ENCODE peak calls at places on chromosome 13, in four cellular contexts. T, C, J and Z are unnamed samples.

GRCh38 chr13:72643339-72643989 is 84.0 kb downstream of the MZT1 start:
- DNase-seq in T (peak), C (no peak), J (peak), Z (peak)

GRCh38 chr13:34900288-34900739 is 41.8 kb upstream of the NBEA start:
- DNase-seq in T (no peak), C (no peak), J (peak), Z (no peak)

GRCh38 chr13:113493315-113493951 is 2.9 kb upstream of the DCUN1D2 start:
- DNase-seq in T (peak), C (no peak), J (peak), Z (peak)

GRCh38 chr13:59837101-59837500 is 326.6 kb downstream of the DIAPH3 start:
- DNase-seq in T (no peak), C (no peak), J (no peak), Z (no peak)

GRCh38 chr13:51843529-51843928 is 1.4 kb downstream of the TMEM272 start:
- DNase-seq in T (no peak), C (no peak), J (peak), Z (no peak)

GRCh38 chr13:105991622-105992254 is 543.7 kb downstream of the EFNB2 start:
- DNase-seq in T (peak), C (no peak), J (peak), Z (peak)

GRCh38 chr13:57491318-57491717 is 140.2 kb upstream of the PCDH17 start:
- DNase-seq in T (no peak), C (no peak), J (no peak), Z (no peak)

GRCh38 chr13:38228322-38228721 is 121.3 kb upstream of the UFM1 start:
- DNase-seq in T (no peak), C (no peak), J (peak), Z (no peak)

GRCh38 chr13:94705081-94705751 is 7.1 kb downstream of the SOX21 start:
- DNase-seq in T (no peak), C (no peak), J (no peak), Z (no peak)

GRCh38 chr13:48896312-48896711 is 79.4 kb upstream of the FNDC3A start:
- DNase-seq in T (peak), C (no peak), J (no peak), Z (peak)

GRCh38 chr13:22926176-22927007 is 254.4 kb upstream of the SGCG start:
- DNase-seq in T (no peak), C (no peak), J (peak), Z (peak)

GRCh38 chr13:29583073-29583785 is 12.3 kb downstream of the SLC7A1 start:
- DNase-seq in T (peak), C (no peak), J (peak), Z (peak)

GRCh38 chr13:93060144-93060543 is 166.5 kb upstream of the GPC6 start:
- DNase-seq in T (no peak), C (no peak), J (no peak), Z (no peak)

GRCh38 chr13:107993239-107993948 is 221.9 kb downstream of the LIG4 start:
- DNase-seq in T (no peak), C (no peak), J (no peak), Z (no peak)

GRCh38 chr13:66509176-66509575 is 721.0 kb downstream of the PCDH9 start:
- DNase-seq in T (peak), C (no peak), J (peak), Z (peak)

GRCh38 chr13:96089749-96090239 is at the start of gene HS6ST3:
- DNase-seq in T (no peak), C (peak), J (peak), Z (peak)

GRCh38 chr13:62510906-62511655 is 1095.4 kb upstream of the PCDH20 start:
- DNase-seq in T (no peak), C (no peak), J (peak), Z (peak)
- H3K4me3 ChIP-seq in T (no peak), C (no peak), J (no peak), Z (no peak)

GRCh38 chr13:100175078-100175802 is 86.3 kb downstream of the PCCA start:
- DNase-seq in T (no peak), C (no peak), J (no peak), Z (no peak)
- H3K23ac ChIP-seq in T (no peak), C (no peak), J (no peak), Z (no peak)

GRCh38 chr13:98740131-98740530 is 12.3 kb downstream of the SLC15A1 start:
- DNase-seq in T (no peak), C (no peak), J (no peak), Z (no peak)

GRCh38 chr13:98738213-98738612 is 14.3 kb downstream of the SLC15A1 start:
- DNase-seq in T (no peak), C (no peak), J (peak), Z (no peak)

GRCh38 chr13:98742961-98743360 is 9.5 kb downstream of the SLC15A1 start:
- DNase-seq in T (no peak), C (no peak), J (no peak), Z (no peak)

GRCh38 chr13:98741741-98742435 is 10.6 kb downstream of the SLC15A1 start:
- DNase-seq in T (no peak), C (no peak), J (no peak), Z (peak)

GRCh38 chr13:98739023-98739422 is 13.4 kb downstream of the SLC15A1 start:
- DNase-seq in T (no peak), C (no peak), J (no peak), Z (no peak)
- H2AK5ac ChIP-seq in T (no peak), C (no peak), J (no peak), Z (no peak)

GRCh38 chr13:99979453-99980200 is 2.0 kb upstream of the ZIC2 start:
- DNase-seq in T (no peak), C (no peak), J (peak), Z (no peak)

GRCh38 chr13:99978781-99979452 is 2.7 kb upstream of the ZIC2 start:
- DNase-seq in T (no peak), C (no peak), J (peak), Z (no peak)

GRCh38 chr13:99981115-99982020 is at the start of gene ZIC2:
- DNase-seq in T (no peak), C (peak), J (peak), Z (no peak)

GRCh38 chr13:99982021-99982740 is 597 bp downstream of the ZIC2 start:
- DNase-seq in T (no peak), C (no peak), J (peak), Z (no peak)

DNA sequence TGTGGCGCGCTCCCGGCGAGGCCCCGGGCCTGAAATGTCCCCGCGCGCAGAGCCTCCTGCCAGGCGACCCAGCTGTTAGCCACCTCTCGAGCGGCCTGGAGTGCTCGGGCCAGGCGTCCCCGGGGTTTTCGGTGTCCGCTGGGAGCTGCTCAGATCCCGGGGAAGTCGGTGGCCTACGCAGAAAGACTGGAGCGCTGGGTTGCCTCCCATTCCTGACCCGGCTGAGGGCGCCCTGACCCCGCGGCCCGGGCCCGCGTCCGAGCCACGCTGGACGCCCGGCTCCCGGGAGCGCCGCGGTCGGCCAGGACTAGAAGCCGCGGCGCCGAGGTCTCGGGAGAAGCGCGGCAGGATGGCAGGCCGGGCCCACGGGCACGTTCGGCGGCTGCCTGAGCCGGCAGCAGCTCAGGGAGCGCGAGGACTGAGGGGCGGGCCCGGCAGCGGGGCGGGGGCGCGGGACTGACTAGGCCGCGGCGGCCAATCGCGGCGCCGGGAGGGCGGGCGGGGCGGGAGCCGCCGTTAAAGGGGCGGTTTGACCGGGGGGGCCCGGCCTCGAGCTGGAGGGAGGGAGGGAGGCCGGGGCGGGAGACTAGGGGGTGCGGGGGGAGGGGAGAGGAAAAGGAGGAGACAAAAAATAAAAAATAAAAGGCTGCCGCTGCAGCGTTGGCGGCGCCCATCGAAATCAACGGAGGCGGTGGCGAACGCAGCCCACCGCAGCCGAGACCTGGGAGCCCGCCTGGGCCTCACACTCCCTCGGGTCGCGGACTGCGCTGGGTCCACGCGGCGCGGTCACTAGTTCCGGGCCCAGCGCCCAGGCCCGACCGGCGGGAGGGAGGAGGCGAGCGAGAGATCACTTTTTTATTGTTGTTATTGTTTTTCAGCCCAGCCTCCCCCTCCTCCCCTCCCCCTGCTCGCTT is 1.1 kb upstream of the ZIC2 start:
- DNase-seq in T (peak), C (peak), J (peak), Z (peak)
- H3K4me3 ChIP-seq in T (peak), C (peak), J (peak), Z (peak)

GRCh38 chr13:110915057-110915873 is at the start of gene ANKRD10:
- DNase-seq in T (peak), C (peak), J (peak), Z (peak)
- H3K23ac ChIP-seq in T (peak), C (peak), J (peak), Z (peak)

GRCh38 chr13:33189470-33189869 is 96.1 kb downstream of the STARD13 start:
- DNase-seq in T (no peak), C (no peak), J (no peak), Z (no peak)
- H2AK5ac ChIP-seq in T (peak), C (no peak), J (no peak), Z (peak)

DNA sequence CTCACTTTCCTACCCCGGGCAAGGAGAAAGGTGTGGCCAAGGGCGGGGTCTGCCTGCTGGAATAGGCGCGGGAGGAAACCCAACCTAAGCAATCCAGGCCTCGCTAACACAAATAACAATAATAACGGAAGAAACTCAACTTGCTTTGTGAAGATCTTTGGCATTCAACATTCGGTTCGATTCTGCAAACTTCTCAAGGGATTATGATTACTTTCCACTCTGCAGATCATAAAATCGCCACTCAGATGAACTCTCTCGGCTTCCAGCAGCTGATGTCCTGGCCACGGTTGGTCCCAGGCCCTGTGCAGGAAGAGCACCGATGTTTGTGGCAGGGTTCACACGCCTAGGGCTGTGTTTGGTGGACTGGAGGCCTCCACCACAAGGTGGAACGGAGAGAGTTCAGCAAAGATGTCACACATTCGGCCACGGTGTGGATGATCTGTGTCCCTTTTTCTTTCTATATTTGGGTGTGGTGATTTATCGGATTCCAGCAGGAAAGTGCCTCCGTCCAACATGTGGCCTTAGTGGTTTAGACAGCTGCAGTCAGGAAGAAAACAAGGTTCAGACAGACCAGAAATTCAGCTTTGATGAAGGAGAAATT is 420 bp upstream of the SHISA2 start:
- DNase-seq in T (no peak), C (no peak), J (peak), Z (no peak)
- H3K4me3 ChIP-seq in T (peak), C (no peak), J (peak), Z (peak)